ENCODE peak calls at places on chromosomes 13 and 19, in five cellular contexts. A is WTC11; N is ACHN; Q is activated CD4-positive, alpha-beta memory T cell treated with anti-CD3 and anti-CD28 coated beads, Interleukin-2, amount 10 ng/mL, durations not matched to agents 7 days and 5 days; R is activated T-helper 2 cell treated with anti-CD3 and anti-CD28 coated beads, Interferon-gamma antibody, Interleukin-2, Interleukin-4, amounts not matched to agents 10 μg/mL and 5 μg/mL and 100 μg/mL, durations not matched to agents 14 hours and 24 hours and 36 hours. V is an unnamed sample.

GRCh38 chr13:111153977-111154332 is 38.8 kb downstream of the ARHGEF7 start:
- DNase-seq in A (no peak), N (peak), Q (no peak), R (peak), V (no peak)

GRCh38 chr13:52760078-52760477 is 20.5 kb upstream of the CNMD start:
- DNase-seq in A (no peak), N (no peak), Q (no peak), R (no peak), V (no peak)

GRCh38 chr19:21149877-21150276 is 8.0 kb downstream of the ZNF431 start:
- DNase-seq in A (no peak), N (no peak), Q (no peak), R (no peak), V (no peak)

GRCh38 chr19:41774515-41774980 is 19.2 kb downstream of the CEACAM6 start:
- DNase-seq in A (no peak), N (no peak), Q (peak), R (peak), V (peak)

GRCh38 chr13:24087611-24088235 is 72.8 kb upstream of the SPATA13 start:
- DNase-seq in A (no peak), N (no peak), Q (no peak), R (no peak), V (no peak)

GRCh38 chr13:37194428-37194861 is 89.0 kb upstream of the CSNK1A1L start:
- DNase-seq in A (no peak), N (no peak), Q (no peak), R (no peak), V (no peak)

GRCh38 chr19:28169168-28169862 is 1043.6 kb downstream of the UQCRFS1 start:
- DNase-seq in A (peak), N (no peak), Q (no peak), R (no peak), V (peak)

GRCh38 chr19:2426661-2427322 is 594 bp downstream of the TIMM13 start:
- DNase-seq in A (peak), N (peak), Q (peak), R (peak), V (no peak)

GRCh38 chr19:2779121-2779740 is 3.8 kb downstream of the SGTA start:
- DNase-seq in A (no peak), N (no peak), Q (no peak), R (no peak), V (no peak)

GRCh38 chr19:45164577-45165335 is 4.0 kb upstream of the NKPD1 start:
- DNase-seq in A (peak), N (no peak), Q (peak), R (peak), V (no peak)

GRCh38 chr19:49595819-49596404 is 4.9 kb downstream of the PRR12 start:
- DNase-seq in A (no peak), N (no peak), Q (no peak), R (no peak), V (no peak)

GRCh38 chr19:53772943-53773342 is 51.2 kb downstream of the NLRP12 start:
- DNase-seq in A (peak), N (peak), Q (peak), R (peak), V (peak)

GRCh38 chr13:59635591-59635990 is 528.1 kb downstream of the DIAPH3 start:
- DNase-seq in A (no peak), N (no peak), Q (no peak), R (no peak), V (no peak)

GRCh38 chr13:65677906-65678305 is 1552.2 kb downstream of the PCDH9 start:
- DNase-seq in A (no peak), N (no peak), Q (no peak), R (no peak), V (no peak)

GRCh38 chr13:75963318-75963717 is 327.2 kb downstream of the LMO7 start:
- DNase-seq in A (no peak), N (no peak), Q (no peak), R (no peak), V (peak)

GRCh38 chr19:58059681-58060080 is 599 bp downstream of the ZNF135 start:
- DNase-seq in A (no peak), N (no peak), Q (no peak), R (no peak), V (no peak)

GRCh38 chr13:85503797-85504196 is 295.4 kb downstream of the SLITRK6 start:
- DNase-seq in A (no peak), N (no peak), Q (no peak), R (no peak), V (no peak)

GRCh38 chr13:75771818-75772217 is 135.7 kb downstream of the LMO7 start:
- DNase-seq in A (no peak), N (peak), Q (no peak), R (no peak), V (no peak)

GRCh38 chr19:55451522-55452380 is 8.7 kb upstream of the SHISA7 start:
- DNase-seq in A (no peak), N (no peak), Q (no peak), R (no peak), V (no peak)

GRCh38 chr19:31312004-31312403 is 37.2 kb downstream of the TSHZ3 start:
- DNase-seq in A (no peak), N (no peak), Q (no peak), R (no peak), V (no peak)

GRCh38 chr19:5957132-5957531 is 20.8 kb downstream of the RANBP3 start:
- DNase-seq in A (no peak), N (no peak), Q (no peak), R (no peak), V (no peak)

GRCh38 chr13:111020546-111020945 is 94.6 kb upstream of the ARHGEF7 start:
- DNase-seq in A (no peak), N (no peak), Q (no peak), R (no peak), V (no peak)

GRCh38 chr19:58570770-58571574 is 2.2 kb downstream of the MZF1 start:
- DNase-seq in A (peak), N (no peak), Q (peak), R (no peak), V (no peak)

GRCh38 chr19:31308781-31309180 is 40.5 kb downstream of the TSHZ3 start:
- DNase-seq in A (no peak), N (no peak), Q (no peak), R (no peak), V (no peak)

GRCh38 chr19:42081584-42082258 is 5.8 kb downstream of the ZNF574 start:
- DNase-seq in A (no peak), N (peak), Q (no peak), R (no peak), V (no peak)

GRCh38 chr13:27465611-27466010 is 15.2 kb upstream of the MTIF3 start:
- DNase-seq in A (no peak), N (no peak), Q (no peak), R (no peak), V (no peak)

GRCh38 chr13:77143325-77143907 is 116.5 kb upstream of the FBXL3 start:
- DNase-seq in A (no peak), N (no peak), Q (no peak), R (no peak), V (no peak)